ENCODE peak calls at places on chromosomes 11 and 22, in four cellular contexts. Z is epithelial cell of proximal tubule, I is left lung, J is brain microvascular endothelial cell. N is an unnamed sample.

GRCh38 chr11:130666781-130667251 is 218.4 kb downstream of the ADAMTS15 start:
- DNase-seq in J (no peak), I (no peak), Z (no peak), N (no peak)

GRCh38 chr11:122163420-122163819 is 47.4 kb upstream of the BLID start:
- DNase-seq in J (peak; percentile 68), I (no peak), Z (no peak), N (no peak)

GRCh38 chr11:73869234-73869949 is 7.3 kb downstream of the COA4 start:
- DNase-seq in J (no peak), Z (no peak), I (no peak), N (no peak)

GRCh38 chr11:27107548-27107947 is 66.9 kb downstream of the BBOX1 start:
- DNase-seq in J (no peak), Z (no peak), I (no peak), N (no peak)

GRCh38 chr11:44559207-44559943 is 6.1 kb upstream of the CD82 start:
- DNase-seq in Z (no peak), J (no peak), I (no peak), N (no peak)

GRCh38 chr11:62004473-62004872 is 37.0 kb upstream of the FTH1 start:
- DNase-seq in I (peak; percentile 59), J (peak; percentile 56), Z (no peak), N (peak; percentile 60)

GRCh38 chr11:69292221-69292648 is 1.7 kb upstream of the MYEOV start:
- DNase-seq in I (peak; percentile 87), Z (no peak), J (no peak), N (no peak)

GRCh38 chr11:1756791-1757771 is 6.6 kb downstream of the CTSD start:
- DNase-seq in Z (no peak), I (peak; percentile 78), J (no peak), N (no peak)

GRCh38 chr11:2295971-2296912 is 5.5 kb downstream of the C11orf21 start:
- DNase-seq in Z (no peak), I (peak; percentile 61), J (no peak), N (no peak)

GRCh38 chr11:112173152-112173551 is 2.2 kb upstream of the BCO2 start:
- DNase-seq in J (no peak), Z (no peak), I (no peak), N (no peak)

GRCh38 chr11:88175004-88175706 is at the start of gene RAB38:
- DNase-seq in Z (no peak), J (peak; percentile 11), I (peak; percentile 89), N (no peak)

GRCh38 chr11:114442559-114442958 is 3.3 kb downstream of the REXO2 start:
- DNase-seq in Z (no peak), J (no peak), I (no peak), N (no peak)

GRCh38 chr11:72969894-72970335 is 155.7 kb downstream of the ATG16L2 start:
- DNase-seq in J (peak; percentile 68), I (no peak), Z (no peak), N (no peak)

GRCh38 chr11:6578134-6578533 is 25.3 kb downstream of the RRP8 start:
- DNase-seq in Z (no peak), I (no peak), J (no peak), N (no peak)
- H3K4me3 ChIP-seq in Z (no peak overlapping the region), I (no peak overlapping the region), J (no peak overlapping the region), N (no peak overlapping the region)

GRCh38 chr11:14248577-14248976 is 110.4 kb downstream of the RRAS2 start:
- DNase-seq in J (no peak), I (no peak), Z (no peak), N (no peak)
- TF ChIP-seq CTCF in J (peak; percentile 23), I (no peak), Z (peak; percentile 26), N (peak; percentile 21)

GRCh38 chr11:58504232-58504631 is 3.7 kb downstream of the OR5B21 start:
- DNase-seq in Z (no peak), J (no peak), I (no peak), N (no peak)
- H3K4me3 ChIP-seq in Z (no peak overlapping the region), J (no peak overlapping the region), I (no peak overlapping the region), N (no peak overlapping the region)

GRCh38 chr11:12496181-12497025 is 119.0 kb downstream of the PARVA start:
- DNase-seq in J (no peak), I (no peak), Z (no peak), N (no peak)
- TF ChIP-seq CTCF in J (peak; percentile 48), I (no peak), Z (peak; percentile 38), N (no peak)

GRCh38 chr22:25419247-25420113 is 145.0 kb upstream of the GRK3 start:
- DNase-seq in I (no peak), J (peak; percentile 38), Z (no peak), N (no peak)
- H3K4me3 ChIP-seq in I (peak overlapping the region; percentile 41), J (no peak overlapping the region), Z (no peak overlapping the region), N (no peak overlapping the region)

N was measured in retinal pigment epithelial cell.